ENCODE peak calls at places on chromosomes 4 and X, in eight cellular contexts. E is Calu3; W is GM23248; J is NCI-H1092; B is activated gamma-delta T cell treated with anti-CD3 and anti-CD28 coated beads, Interleukin-2, amount 50 U/mL, for 16 hours; D is Daoy; N is SK-N-SH; U is colonic mucosa. Q is an unnamed sample.

GRCh38 chr4:53688186-53688790 is 97.0 kb upstream of the LNX1 start:
- DNase-seq in E (peak; percentile 2), W (peak; percentile 99), J (no peak), B (no peak), D (peak; percentile 93), N (peak; percentile 3), U (no peak), Q (peak; percentile 10)

GRCh38 chrX:70129811-70130210 is 3.4 kb upstream of the IGBP1 start:
- DNase-seq in E (no peak), W (peak; percentile 24), J (no peak), B (no peak), D (no peak), N (no peak), U (no peak), Q (no peak)

GRCh38 chrX:2955838-2956237 is 26.7 kb upstream of the ARSD start:
- DNase-seq in E (no peak), W (no peak), J (no peak), B (no peak), D (no peak), N (no peak), U (no peak), Q (no peak)

GRCh38 chrX:108267561-108267960 is 170.7 kb downstream of the COL4A6 start:
- DNase-seq in E (no peak), W (no peak), J (no peak), B (no peak), D (no peak), N (no peak), U (no peak), Q (no peak)

GRCh38 chr4:151719045-151719743 is 41.6 kb downstream of the GATB start:
- DNase-seq in E (no peak), W (no peak), J (no peak), B (no peak), D (no peak), N (no peak), U (no peak), Q (no peak)

GRCh38 chr4:81594495-81595169 is 122.9 kb upstream of the RASGEF1B start:
- DNase-seq in E (no peak), W (no peak), J (no peak), B (no peak), D (no peak), N (no peak), U (no peak), Q (no peak)

GRCh38 chr4:11468901-11469300 is 40.2 kb upstream of the HS3ST1 start:
- DNase-seq in E (peak; percentile 67), W (no peak), J (no peak), B (no peak), D (no peak), N (no peak), U (peak; percentile 34), Q (peak; percentile 46)

GRCh38 chr4:142516686-142517145 is 329.4 kb downstream of the INPP4B start:
- DNase-seq in E (peak; percentile 17), W (peak; percentile 59), J (no peak), B (no peak), D (no peak), N (no peak), U (no peak), Q (no peak)

GRCh38 chrX:11059923-11060322 is 51.2 kb upstream of the HCCS start:
- DNase-seq in E (no peak), W (peak; percentile 24), J (no peak), B (no peak), D (peak; percentile 23), N (no peak), U (no peak), Q (no peak)

GRCh38 chr4:151530230-151530629 is 121.3 kb downstream of the FHIP1A start:
- DNase-seq in E (no peak), W (peak; percentile 6), J (no peak), B (no peak), D (no peak), N (no peak), U (no peak), Q (peak; percentile 1)